ENCODE peak calls at places on chromosomes 2 and 18, in four cellular contexts. I, T, G and X are unnamed samples.

GRCh38 chr2:221558107-221558506 is 14.0 kb downstream of the EPHA4 start:
- DNase-seq in G (no peak), T (no peak), I (no peak), X (no peak)

GRCh38 chr2:138079976-138080375 is 115.7 kb downstream of the HNMT start:
- DNase-seq in T (no peak), G (no peak), I (no peak), X (no peak)

GRCh38 chr18:55038162-55038561 is 78.9 kb upstream of the CCDC68 start:
- DNase-seq in T (no peak), I (no peak), G (no peak), X (no peak)

GRCh38 chr2:54931473-54931872 is 118.8 kb downstream of the RTN4 start:
- DNase-seq in G (no peak), I (no peak), T (no peak), X (no peak)

GRCh38 chr2:85283641-85284040 is 44.1 kb downstream of the TGOLN2 start:
- DNase-seq in T (no peak), G (no peak), I (no peak), X (no peak)

GRCh38 chr2:169775354-169775753 is 23.3 kb upstream of the SSB start:
- DNase-seq in I (no peak), T (no peak), G (no peak), X (no peak)

GRCh38 chr2:231357931-231358330 is 37.6 kb upstream of the B3GNT7 start:
- DNase-seq in G (no peak), T (no peak), I (no peak), X (no peak)

GRCh38 chr2:16487686-16488085 is 177.9 kb downstream of the CYRIA start:
- DNase-seq in G (peak), I (peak), T (no peak), X (no peak)

GRCh38 chr18:25866331-25866730 is 224.1 kb downstream of the SS18 start:
- DNase-seq in G (no peak), T (no peak), I (no peak), X (no peak)

GRCh38 chr2:43226558-43226954 is at the start of gene ZFP36L2:
- DNase-seq in G (peak), I (peak), T (peak), X (peak)

GRCh38 chr2:111702119-111702808 is 181.7 kb downstream of the ANAPC1 start:
- DNase-seq in T (no peak), I (peak), G (peak), X (peak)

GRCh38 chr2:219459460-219460311 is 25.0 kb downstream of the SPEG start:
- DNase-seq in I (peak), T (peak), G (peak), X (peak)

GRCh38 chr2:26238301-26238958 is 6.0 kb downstream of the HADHA start:
- DNase-seq in I (peak), T (no peak), G (no peak), X (no peak)

GRCh38 chr18:45617284-45617683 is 2.0 kb downstream of the SLC14A2 start:
- DNase-seq in G (peak), T (peak), I (peak), X (peak)

GRCh38 chr2:24837996-24838513 is 44.8 kb downstream of the CENPO start:
- DNase-seq in I (no peak), G (no peak), T (no peak), X (no peak)

GRCh38 chr2:180205616-180206271 is 198.6 kb upstream of the CWC22 start:
- DNase-seq in I (no peak), T (no peak), G (no peak), X (no peak)

GRCh38 chr2:228118940-228119339 is 62.5 kb downstream of the SPHKAP start:
- DNase-seq in G (no peak), I (no peak), T (no peak), X (peak)

GRCh38 chr2:106932644-106933043 is 46.7 kb upstream of the ST6GAL2 start:
- DNase-seq in T (no peak), G (no peak), I (no peak), X (no peak)

GRCh38 chr18:36066001-36066400 is 1.4 kb downstream of the RPRD1A start:
- DNase-seq in I (no peak), T (no peak), G (no peak), X (no peak)

DNA sequence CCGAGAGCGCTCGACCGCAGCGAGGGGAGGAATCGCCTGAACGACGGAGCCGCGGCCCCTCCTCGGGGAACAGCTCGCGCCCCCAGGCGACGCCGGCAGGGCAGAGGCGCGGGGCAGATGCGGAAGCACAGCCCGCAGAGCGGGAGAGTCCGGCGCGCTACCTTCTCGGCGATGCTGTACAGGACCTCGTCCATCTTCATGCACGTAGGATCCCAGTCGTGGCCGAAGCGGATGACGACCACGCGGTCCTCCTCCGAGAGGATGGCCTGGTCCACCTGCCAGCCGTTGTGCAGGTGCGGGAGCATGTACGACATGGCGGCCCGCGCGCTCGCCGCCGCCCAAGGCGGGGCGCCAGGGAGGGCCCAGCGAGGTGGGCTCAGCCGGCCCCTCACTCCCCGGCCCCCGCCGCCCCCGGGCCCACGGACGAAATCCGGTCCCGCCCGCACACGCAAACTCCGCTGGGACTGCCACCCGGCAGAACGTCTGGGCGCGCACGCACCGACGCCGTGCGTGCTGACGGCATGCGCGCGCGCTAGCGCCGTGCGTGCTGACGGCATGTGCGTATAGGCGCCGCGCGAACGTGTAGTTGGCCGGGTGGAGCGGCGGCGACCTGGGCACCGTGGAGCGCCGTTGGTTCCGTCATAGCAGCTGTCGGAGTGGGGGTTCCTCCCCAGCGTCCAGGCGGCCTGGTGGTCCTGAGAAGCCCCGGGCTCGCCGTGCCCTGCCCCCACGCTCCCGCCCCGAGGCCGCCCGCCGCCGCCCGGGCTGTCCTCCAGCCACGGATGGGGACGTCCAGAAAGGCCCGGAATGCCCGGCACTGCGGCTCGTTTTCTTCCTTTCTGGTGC is at the start of gene TXNL4A:
- DNase-seq in T (peak), G (peak), I (peak), X (peak)
- TF ChIP-seq CTCF in T (peak), G (no peak), I (peak), X (no peak)

GRCh38 chr2:207983654-207984053 is 41.7 kb downstream of the PLEKHM3 start:
- DNase-seq in G (no peak), I (no peak), T (no peak), X (no peak)

GRCh38 chr2:207987025-207987716 is 38.2 kb downstream of the PLEKHM3 start:
- DNase-seq in T (no peak), I (no peak), G (no peak), X (no peak)

GRCh38 chr2:207990784-207991183 is 34.5 kb downstream of the PLEKHM3 start:
- DNase-seq in T (no peak), I (no peak), G (no peak), X (no peak)

GRCh38 chr2:207984765-207985480 is 40.4 kb downstream of the PLEKHM3 start:
- DNase-seq in T (no peak), G (no peak), I (no peak), X (no peak)
- H3K27ac ChIP-seq in T (no peak), G (no peak), I (no peak), X (no peak)

GRCh38 chr2:70978388-70979357 is at the start of gene ANKRD53:
- DNase-seq in T (peak), I (peak), G (peak), X (peak)
- TF ChIP-seq POLR2A in T (no peak), I (peak), G (no peak), X (no peak)

DNA sequence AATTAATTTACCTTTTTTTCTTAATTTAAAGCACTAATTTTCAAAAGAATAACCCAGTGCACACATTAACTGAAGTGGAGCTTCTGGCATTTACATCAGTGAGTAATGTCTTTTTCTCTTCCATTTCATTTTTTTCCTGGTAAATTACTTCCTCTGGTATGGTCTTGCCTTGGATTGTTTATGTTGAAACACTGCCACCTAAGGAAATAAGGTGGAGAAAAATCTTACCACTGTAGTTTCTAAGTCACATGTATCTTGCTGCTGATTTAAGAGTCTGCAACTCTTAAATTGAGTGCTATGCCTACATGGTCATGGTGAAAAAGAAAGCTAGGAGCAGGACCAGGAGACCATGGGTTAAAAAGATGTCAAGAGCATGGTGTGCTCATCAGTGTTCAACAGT is 51.0 kb downstream of the TTC27 start:
- DNase-seq in T (no peak), G (no peak), I (no peak), X (no peak)
- TF ChIP-seq CTCF in T (no peak), G (no peak), I (no peak), X (no peak)

GRCh38 chr2:240819404-240820013 is 510 bp downstream of the KIF1A start:
- DNase-seq in T (no peak), I (peak), G (no peak), X (no peak)
- H3K27ac ChIP-seq in T (peak), I (peak), G (no peak), X (no peak)

GRCh38 chr2:188976545-188977268 is 2.5 kb downstream of the COL3A1 start:
- DNase-seq in I (peak), G (no peak), T (no peak), X (no peak)

GRCh38 chr2:188971316-188971930 is 2.8 kb upstream of the COL3A1 start:
- DNase-seq in G (no peak), I (no peak), T (no peak), X (no peak)

GRCh38 chr2:188973650-188974049 is 523 bp upstream of the COL3A1 start:
- DNase-seq in I (no peak), G (no peak), T (no peak), X (no peak)

GRCh38 chr2:188975497-188976102 is 1.4 kb downstream of the COL3A1 start:
- DNase-seq in T (peak), I (no peak), G (no peak), X (no peak)

DNA sequence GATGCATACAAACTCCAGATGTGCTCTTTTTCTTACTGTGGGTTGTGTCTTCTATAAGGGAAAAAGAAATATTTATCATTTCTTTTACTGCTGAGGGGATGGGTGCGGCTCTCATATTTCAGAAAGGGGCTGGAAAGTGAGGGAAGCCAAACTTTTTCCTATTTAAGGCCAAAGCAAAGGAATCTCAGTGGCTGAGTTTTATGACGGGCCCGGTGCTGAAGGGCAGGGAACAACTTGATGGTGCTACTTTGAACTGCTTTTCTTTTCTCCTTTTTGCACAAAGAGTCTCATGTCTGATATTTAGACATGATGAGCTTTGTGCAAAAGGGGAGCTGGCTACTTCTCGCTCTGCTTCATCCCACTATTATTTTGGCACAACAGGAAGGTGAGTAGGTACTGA is at the start of gene COL3A1:
- DNase-seq in G (no peak), T (no peak), I (no peak), X (peak)
- TF ChIP-seq POLR2A in G (no peak), T (no peak), I (peak), X (no peak)

GRCh38 chr18:76275913-76276312 is 219.1 kb downstream of the ZNF516 start:
- DNase-seq in T (no peak), I (no peak), G (no peak), X (no peak)

GRCh38 chr18:76273956-76274355 is 221.1 kb downstream of the ZNF516 start:
- DNase-seq in I (no peak), G (no peak), T (no peak), X (no peak)

GRCh38 chr18:76273036-76273545 is 222.0 kb downstream of the ZNF516 start:
- DNase-seq in T (no peak), G (no peak), I (no peak), X (no peak)

GRCh38 chr18:76274470-76275289 is 220.4 kb downstream of the ZNF516 start:
- DNase-seq in G (no peak), I (no peak), T (no peak), X (no peak)
- TF ChIP-seq CTCF in G (peak), I (no peak), T (peak), X (peak)

GRCh38 chr2:64080179-64080578 is 61.0 kb upstream of the VPS54 start:
- DNase-seq in T (no peak), G (no peak), I (no peak), X (no peak)
- H3K27ac ChIP-seq in T (no peak), G (no peak), I (no peak), X (no peak)